ENCODE peak calls at places on chromosome 4, in four cellular contexts. J is mucosa of descending colon; U is CD8-positive, alpha-beta T cell; H is WTC11. I is an unnamed sample.

GRCh38 chr4:17081157-17081556 is 182.7 kb upstream of the LDB2 start:
- DNase-seq in U (no peak), J (no peak), H (no peak), I (no peak)

GRCh38 chr4:156476359-156476758 is 495.2 kb downstream of the PDGFC start:
- DNase-seq in U (no peak), H (no peak), J (no peak), I (no peak)

GRCh38 chr4:188008377-188008776 is 12.8 kb downstream of the ZFP42 start:
- DNase-seq in J (no peak), U (no peak), H (no peak), I (no peak)

GRCh38 chr4:118772149-118773081 is 63.5 kb downstream of the SEC24D start:
- DNase-seq in J (no peak), U (no peak), H (no peak), I (no peak)

GRCh38 chr4:77538574-77539157 is 67.0 kb upstream of the CXCL13 start:
- DNase-seq in U (no peak), H (no peak), J (peak; percentile 44), I (no peak)

GRCh38 chr4:107349266-107349665 is 313.2 kb upstream of the DKK2 start:
- DNase-seq in U (no peak), H (peak; percentile 28), J (no peak), I (no peak)

GRCh38 chr4:186570193-186570996 is 15.0 kb upstream of the MTNR1A start:
- DNase-seq in H (no peak), U (no peak), J (peak; percentile 66), I (no peak)

GRCh38 chr4:171834640-171835039 is 21.4 kb downstream of the GALNTL6 start:
- DNase-seq in J (no peak), H (no peak), U (no peak), I (no peak)

GRCh38 chr4:88937081-88937480 is 119.9 kb downstream of the FAM13A start:
- DNase-seq in U (no peak), J (no peak), H (no peak), I (no peak)

GRCh38 chr4:68361146-68361589 is 11.3 kb upstream of the YTHDC1 start:
- DNase-seq in U (no peak), J (no peak), H (no peak), I (no peak)

GRCh38 chr4:70367813-70368212 is 7.3 kb downstream of the SMR3A start:
- DNase-seq in J (no peak), U (no peak), H (no peak), I (no peak)

GRCh38 chr4:67765401-67765800 is 11.2 kb upstream of the GNRHR start:
- DNase-seq in U (no peak), H (no peak), J (no peak), I (no peak)

GRCh38 chr4:33107813-33108212 is 2387.6 kb downstream of the PCDH7 start:
- DNase-seq in U (no peak), J (no peak), H (no peak), I (no peak)

GRCh38 chr4:124934921-124935320 is 222.4 kb upstream of the ANKRD50 start:
- DNase-seq in H (no peak), U (no peak), J (no peak), I (no peak)

GRCh38 chr4:141047228-141047884 is 85.9 kb downstream of the RNF150 start:
- DNase-seq in U (no peak), J (no peak), H (no peak), I (no peak)

GRCh38 chr4:166594326-166594946 is 639.9 kb downstream of the SPOCK3 start:
- DNase-seq in J (peak; percentile 59), H (peak; percentile 70), U (no peak), I (no peak)

GRCh38 chr4:79865253-79865652 is 207.8 kb downstream of the ANTXR2 start:
- DNase-seq in H (no peak), J (no peak), U (no peak), I (no peak)

GRCh38 chr4:40722576-40723161 is 27.1 kb upstream of the NSUN7 start:
- DNase-seq in J (peak; percentile 57), H (no peak), U (no peak), I (no peak)

GRCh38 chr4:3671571-3672464 is 94.4 kb upstream of the ADRA2C start:
- DNase-seq in J (no peak), U (no peak), H (no peak), I (no peak)

GRCh38 chr4:164768516-164768915 is 14.6 kb downstream of the SMIM31 start:
- DNase-seq in U (no peak), H (no peak), J (no peak), I (no peak)

GRCh38 chr4:153465583-153465921 is 608 bp upstream of the TMEM131L start:
- DNase-seq in U (no peak), J (peak; percentile 57), H (peak; percentile 41), I (peak; percentile 48)

GRCh38 chr4:121484633-121485032 is 103.8 kb upstream of the QRFPR start:
- DNase-seq in U (no peak), H (peak; percentile 38), J (peak; percentile 46), I (no peak)

GRCh38 chr4:74441744-74442143 is 3.2 kb upstream of the AREG start:
- DNase-seq in J (no peak), H (no peak), U (no peak), I (no peak)

GRCh38 chr4:139331185-139331584 is 28.9 kb upstream of the NDUFC1 start:
- DNase-seq in H (no peak), J (no peak), U (no peak), I (no peak)

GRCh38 chr4:123401466-123402175 is 5.0 kb downstream of the SPRY1 start:
- DNase-seq in H (no peak), U (no peak), J (no peak), I (no peak)

GRCh38 chr4:3204021-3204431 is 44.9 kb upstream of the MSANTD1 start:
- DNase-seq in U (no peak), H (no peak), J (no peak), I (no peak)

GRCh38 chr4:120720354-120720753 is 202.2 kb downstream of the PRDM5 start:
- DNase-seq in U (no peak), H (no peak), J (no peak), I (no peak)

GRCh38 chr4:94506822-94507221 is 55.1 kb downstream of the PDLIM5 start:
- DNase-seq in H (no peak), U (no peak), J (no peak), I (no peak)

GRCh38 chr4:37001688-37002436 is 242.7 kb upstream of the NWD2 start:
- DNase-seq in J (no peak), U (no peak), H (no peak), I (no peak)

GRCh38 chr4:2076908-2077534 is 17.9 kb downstream of the NAT8L start:
- DNase-seq in H (no peak), U (no peak), J (no peak), I (no peak)

GRCh38 chr4:155899891-155900290 is 3.6 kb upstream of the TDO2 start:
- DNase-seq in J (no peak), U (no peak), H (no peak), I (no peak)

GRCh38 chr4:134320048-134320447 is 118.5 kb upstream of the PABPC4L start:
- DNase-seq in U (no peak), H (no peak), J (no peak), I (no peak)

GRCh38 chr4:82705169-82705568 is 93.4 kb downstream of the SCD5 start:
- DNase-seq in J (no peak), U (no peak), H (no peak), I (no peak)

GRCh38 chr4:176753049-176753448 is 39.7 kb downstream of the VEGFC start:
- DNase-seq in U (no peak), J (no peak), H (no peak), I (no peak)

GRCh38 chr4:28686618-28687017 is 1826.0 kb downstream of the STIM2 start:
- DNase-seq in H (peak; percentile 71), U (no peak), J (peak; percentile 5), I (no peak)

DNA sequence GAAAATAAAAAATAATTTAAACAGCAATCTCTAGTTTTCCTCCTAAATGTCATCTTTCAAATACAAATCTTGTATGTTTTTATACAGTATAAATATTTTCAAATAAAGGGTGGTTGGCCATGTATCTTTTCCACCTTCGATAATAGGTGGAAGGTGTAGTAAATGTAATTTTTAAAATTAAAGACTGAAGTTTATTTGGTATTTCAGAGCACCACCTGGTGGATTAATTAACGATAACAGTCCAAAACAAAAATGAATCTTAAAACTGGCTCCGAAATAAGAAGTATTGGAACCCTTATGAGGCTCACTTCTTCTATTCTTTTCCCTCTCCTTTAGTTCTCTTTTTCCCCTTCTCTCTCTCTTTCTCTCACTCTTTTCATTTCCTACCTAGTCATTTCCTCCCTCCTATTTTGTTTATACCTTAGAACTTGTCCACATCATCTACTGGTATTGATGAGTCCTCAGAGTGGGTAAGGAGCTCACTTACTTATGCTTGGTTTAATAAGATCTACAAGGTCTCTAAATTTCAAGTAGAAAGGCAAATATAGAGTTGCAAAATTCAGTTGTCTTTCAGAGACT is 82.9 kb upstream of the EXOC1L start:
- DNase-seq in U (no peak), H (no peak), J (no peak), I (no peak)
- TF ChIP-seq CTCF in U (no peak), H (peak; percentile 17), J (no peak), I (peak; percentile 43)

DNA sequence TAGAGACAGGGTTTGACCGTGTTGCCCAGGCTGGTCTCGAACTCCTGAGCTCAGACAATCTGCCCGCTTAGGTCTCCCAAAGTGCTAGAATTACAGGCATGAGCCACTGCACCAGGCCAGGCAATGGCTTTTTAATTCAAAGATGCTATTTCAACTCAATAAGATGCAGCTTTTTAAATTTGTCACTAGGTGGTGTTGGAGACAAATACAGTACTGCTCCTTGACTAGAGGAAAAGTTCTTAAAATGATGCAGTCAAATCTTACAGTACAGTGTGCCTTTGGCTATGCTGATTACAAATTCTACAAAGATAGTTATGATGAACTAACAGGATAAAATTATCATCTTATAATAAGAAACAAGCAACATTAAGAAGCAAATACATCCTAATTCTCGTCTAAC is 441.1 kb downstream of the KCNIP4 start:
- DNase-seq in J (no peak), H (no peak), U (no peak), I (no peak)
- TF ChIP-seq CTCF in J (no peak), H (no peak), U (no peak), I (peak; percentile 29)

GRCh38 chr4:146508229-146508939 is 13.4 kb downstream of the SLC10A7 start:
- DNase-seq in H (no peak), U (no peak), J (no peak), I (no peak)

GRCh38 chr4:146507607-146508006 is 14.1 kb downstream of the SLC10A7 start:
- DNase-seq in J (no peak), H (no peak), U (no peak), I (no peak)

GRCh38 chr4:146511381-146511780 is 10.4 kb downstream of the SLC10A7 start:
- DNase-seq in H (no peak), J (no peak), U (no peak), I (no peak)

GRCh38 chr4:146513548-146513947 is 8.2 kb downstream of the SLC10A7 start:
- DNase-seq in U (no peak), H (no peak), J (no peak), I (no peak)

GRCh38 chr4:146510942-146511341 is 10.8 kb downstream of the SLC10A7 start:
- DNase-seq in J (no peak), U (no peak), H (no peak), I (no peak)
- TF ChIP-seq CTCF in J (no peak), U (no peak), H (no peak), I (no peak)

GRCh38 chr4:55184600-55185523 is 59.5 kb upstream of the KDR start:
- DNase-seq in H (peak; percentile 60), U (no peak), J (peak; percentile 74), I (no peak)

GRCh38 chr4:55186700-55187099 is 61.3 kb upstream of the KDR start:
- DNase-seq in U (no peak), H (no peak), J (no peak), I (no peak)

GRCh38 chr4:55181606-55182005 is 56.2 kb upstream of the KDR start:
- DNase-seq in H (no peak), U (no peak), J (no peak), I (no peak)

GRCh38 chr4:55183926-55184599 is 58.7 kb upstream of the KDR start:
- DNase-seq in H (peak; percentile 26), J (no peak), U (no peak), I (no peak)

GRCh38 chr4:55186123-55186522 is 60.7 kb upstream of the KDR start:
- DNase-seq in J (no peak), U (no peak), H (no peak), I (no peak)
- TF ChIP-seq CTCF in J (no peak), U (no peak), H (no peak), I (peak; percentile 12)